ENCODE peak calls at places on chromosomes 5 and 9, in seven cellular contexts. O is EL, T is GM12878, W is neural crest cell, I is PC-9, M is NCI-H1092, D is epithelial cell of prostate. X is an unnamed sample.

GRCh38 chr5:40570408-40571129 is 109.1 kb upstream of the PTGER4 start:
- DNase-seq in O (peak), T (peak), W (no peak), I (no peak), M (no peak), D (no peak), X (peak)

GRCh38 chr5:146902471-146902870 is 23.9 kb upstream of the PPP2R2B start:
- DNase-seq in O (no peak), T (no peak), W (no peak), I (no peak), M (no peak), D (no peak), X (no peak)

GRCh38 chr5:79120221-79120620 is 8.6 kb downstream of the BHMT start:
- DNase-seq in O (no peak), T (no peak), W (no peak), I (no peak), M (no peak), D (no peak), X (no peak)

GRCh38 chr5:169302491-169303118 is 1.7 kb upstream of the SLIT3 start:
- DNase-seq in O (peak), T (peak), W (peak), I (peak), M (peak), D (peak), X (peak)

GRCh38 chr5:6950872-6951271 is 237.6 kb downstream of the TENT4A start:
- DNase-seq in O (no peak), T (no peak), W (no peak), I (no peak), M (no peak), D (no peak), X (no peak)

GRCh38 chr5:57751710-57752109 is 269.1 kb upstream of the ACTBL2 start:
- DNase-seq in O (no peak), T (no peak), W (no peak), I (no peak), M (no peak), D (no peak), X (no peak)

GRCh38 chr9:134065720-134066419 is 2.0 kb downstream of the BRD3 start:
- DNase-seq in O (peak), T (peak), W (no peak), I (peak), M (no peak), D (peak), X (no peak)

GRCh38 chr9:4277531-4277991 is 22.3 kb downstream of the GLIS3 start:
- DNase-seq in O (no peak), T (no peak), W (no peak), I (no peak), M (no peak), D (no peak), X (peak)

GRCh38 chr9:113587471-113588031 is 124.0 kb downstream of the RGS3 start:
- DNase-seq in O (no peak), T (no peak), W (peak), I (no peak), M (no peak), D (no peak), X (no peak)

GRCh38 chr5:68282001-68282400 is 66.4 kb downstream of the PIK3R1 start:
- DNase-seq in O (no peak), T (no peak), W (no peak), I (no peak), M (no peak), D (no peak), X (no peak)

GRCh38 chr5:65577141-65577540 is 14.0 kb downstream of the PPWD1 start:
- DNase-seq in O (no peak), T (no peak), W (no peak), I (no peak), M (no peak), D (no peak), X (no peak)

GRCh38 chr5:5373351-5374033 is 49.0 kb upstream of the ICE1 start:
- DNase-seq in O (no peak), T (no peak), W (no peak), I (no peak), M (no peak), D (no peak), X (no peak)

GRCh38 chr5:35884125-35884788 is 27.6 kb downstream of the IL7R start:
- DNase-seq in O (peak), T (no peak), W (no peak), I (peak), M (no peak), D (peak), X (peak)

GRCh38 chr5:57816108-57816507 is 333.5 kb upstream of the ACTBL2 start:
- DNase-seq in O (peak), T (no peak), W (no peak), I (peak), M (no peak), D (peak), X (peak)

GRCh38 chr5:159161361-159162214 is 47.8 kb downstream of the RNF145 start:
- DNase-seq in O (peak), T (no peak), W (no peak), I (no peak), M (no peak), D (no peak), X (no peak)

GRCh38 chr5:16773990-16774389 is 157.2 kb upstream of the RETREG1 start:
- DNase-seq in O (peak), T (no peak), W (no peak), I (no peak), M (no peak), D (no peak), X (no peak)

GRCh38 chr9:130707225-130707976 is 13.8 kb downstream of the EXOSC2 start:
- DNase-seq in O (peak), T (no peak), W (peak), I (peak), M (peak), D (no peak), X (peak)

X was measured in RCC 7860.